ENCODE peak calls at places on chromosomes 2 and 18, in ten cellular contexts. One of them, this sample, is unnamed.

GRCh38 chr18:11005528-11005927 is 143.8 kb downstream of the PIEZO2 start:
- DNase-seq in vagina: no peak
- DNase-seq in gastrocnemius medialis: no peak
- DNase-seq in heart left ventricle: no peak
- DNase-seq in ovary: peak; percentile 57
- DNase-seq in IMR-90: peak; percentile 99
- DNase-seq in NB4: no peak
- DNase-seq in lower leg skin: peak; percentile 56
- DNase-seq in tibial nerve: no peak
- DNase-seq in adrenal gland: peak; percentile 74
- DNase-seq in this sample: no peak

GRCh38 chr2:228841877-228842276 is 429.2 kb downstream of the PID1 start:
- DNase-seq in gastrocnemius medialis: no peak
- DNase-seq in IMR-90: no peak
- DNase-seq in adrenal gland: no peak
- DNase-seq in tibial nerve: no peak
- DNase-seq in lower leg skin: no peak
- DNase-seq in NB4: no peak
- DNase-seq in ovary: no peak
- DNase-seq in vagina: no peak
- DNase-seq in heart left ventricle: no peak
- DNase-seq in this sample: no peak

GRCh38 chr2:239360008-239360407 is 40.8 kb downstream of the HDAC4 start:
- DNase-seq in tibial nerve: no peak
- DNase-seq in IMR-90: no peak
- DNase-seq in adrenal gland: peak; percentile 36
- DNase-seq in lower leg skin: no peak
- DNase-seq in NB4: no peak
- DNase-seq in heart left ventricle: no peak
- DNase-seq in ovary: no peak
- DNase-seq in vagina: no peak
- DNase-seq in gastrocnemius medialis: no peak
- DNase-seq in this sample: no peak

GRCh38 chr2:172285010-172285621 is 142.3 kb upstream of the ITGA6 start:
- DNase-seq in NB4: peak; percentile 72
- DNase-seq in vagina: no peak
- DNase-seq in gastrocnemius medialis: no peak
- DNase-seq in IMR-90: peak; percentile 78
- DNase-seq in ovary: no peak
- DNase-seq in tibial nerve: no peak
- DNase-seq in heart left ventricle: no peak
- DNase-seq in adrenal gland: no peak
- DNase-seq in lower leg skin: no peak
- DNase-seq in this sample: no peak

GRCh38 chr2:237059155-237059875 is 26.4 kb upstream of the COPS8 start:
- DNase-seq in NB4: no peak
- DNase-seq in gastrocnemius medialis: no peak
- DNase-seq in tibial nerve: no peak
- DNase-seq in lower leg skin: no peak
- DNase-seq in ovary: no peak
- DNase-seq in vagina: peak; percentile 29
- DNase-seq in adrenal gland: no peak
- DNase-seq in IMR-90: no peak
- DNase-seq in heart left ventricle: no peak
- DNase-seq in this sample: no peak

GRCh38 chr2:169095631-169096105 is 26.3 kb downstream of the DHRS9 start:
- DNase-seq in NB4: peak; percentile 94
- DNase-seq in heart left ventricle: no peak
- DNase-seq in lower leg skin: peak; percentile 46
- DNase-seq in tibial nerve: no peak
- DNase-seq in ovary: no peak
- DNase-seq in vagina: no peak
- DNase-seq in gastrocnemius medialis: no peak
- DNase-seq in adrenal gland: no peak
- DNase-seq in IMR-90: peak; percentile 69
- DNase-seq in this sample: peak; percentile 20

GRCh38 chr2:188957646-188958045 is 16.5 kb upstream of the COL3A1 start:
- DNase-seq in lower leg skin: no peak
- DNase-seq in IMR-90: no peak
- DNase-seq in vagina: no peak
- DNase-seq in adrenal gland: no peak
- DNase-seq in NB4: no peak
- DNase-seq in ovary: no peak
- DNase-seq in heart left ventricle: no peak
- DNase-seq in tibial nerve: no peak
- DNase-seq in gastrocnemius medialis: no peak
- DNase-seq in this sample: no peak

GRCh38 chr2:214830794-214831346 is 21.4 kb upstream of the BARD1 start:
- DNase-seq in vagina: no peak
- DNase-seq in tibial nerve: no peak
- DNase-seq in IMR-90: peak; percentile 37
- DNase-seq in NB4: peak; percentile 35
- DNase-seq in lower leg skin: no peak
- DNase-seq in heart left ventricle: no peak
- DNase-seq in gastrocnemius medialis: no peak
- DNase-seq in adrenal gland: no peak
- DNase-seq in ovary: no peak
- DNase-seq in this sample: peak; percentile 20

GRCh38 chr2:128817171-128817570 is 498.5 kb upstream of the HS6ST1 start:
- DNase-seq in gastrocnemius medialis: no peak
- DNase-seq in adrenal gland: no peak
- DNase-seq in heart left ventricle: no peak
- DNase-seq in tibial nerve: no peak
- DNase-seq in IMR-90: no peak
- DNase-seq in lower leg skin: no peak
- DNase-seq in vagina: no peak
- DNase-seq in ovary: no peak
- DNase-seq in NB4: no peak
- DNase-seq in this sample: no peak

DNA sequence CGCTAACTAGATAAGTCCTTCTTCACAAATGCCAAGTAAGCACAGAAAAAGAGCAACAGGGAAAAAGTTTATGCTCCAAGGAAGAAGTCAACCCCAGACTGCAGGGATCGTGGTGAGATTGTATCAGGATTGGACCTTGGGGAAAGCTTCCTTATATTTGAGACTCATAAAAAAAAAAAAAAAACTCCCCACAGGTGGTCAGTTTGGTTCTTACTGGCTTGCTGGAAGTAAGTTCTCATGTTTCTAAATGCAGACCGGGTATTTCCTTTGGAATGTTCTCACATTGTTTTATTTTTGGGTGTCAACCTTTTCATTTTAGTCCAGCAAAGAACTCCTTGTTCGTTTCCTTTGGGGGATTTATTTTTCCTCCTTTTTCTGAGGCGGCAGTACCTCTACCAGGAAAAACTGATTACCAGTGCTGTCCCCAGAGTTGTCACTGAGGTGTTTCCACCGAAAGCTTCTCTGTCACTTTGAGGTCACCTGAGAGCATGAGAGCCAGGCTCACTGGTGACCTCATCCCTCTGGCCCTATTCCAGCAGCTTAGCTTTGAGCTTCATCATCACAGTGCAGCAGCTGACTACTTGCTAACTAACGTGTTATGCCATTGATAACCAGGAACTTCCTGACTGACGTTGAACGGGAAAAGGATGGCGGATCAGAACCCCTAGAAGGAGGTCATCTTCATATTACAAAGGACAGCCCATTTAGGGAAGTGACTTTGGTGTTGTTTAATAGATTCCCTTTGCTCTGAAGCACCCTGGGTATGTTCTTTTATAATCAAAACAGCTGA is 16.8 kb upstream of the ATP8B1 start:
- DNase-seq in gastrocnemius medialis: peak; percentile 51
- DNase-seq in vagina: no peak
- DNase-seq in adrenal gland: peak; percentile 93
- DNase-seq in tibial nerve: no peak
- DNase-seq in lower leg skin: no peak
- DNase-seq in heart left ventricle: peak; percentile 83
- DNase-seq in NB4: no peak
- DNase-seq in ovary: no peak
- DNase-seq in IMR-90: peak; percentile 95
- DNase-seq in this sample: peak; percentile 96
- TF ChIP-seq POLR2A in gastrocnemius medialis: no peak
- TF ChIP-seq POLR2A in vagina: no peak
- TF ChIP-seq POLR2A in adrenal gland: no peak
- TF ChIP-seq POLR2A in tibial nerve: no peak
- TF ChIP-seq POLR2A in lower leg skin: no peak
- TF ChIP-seq POLR2A in heart left ventricle: no peak
- TF ChIP-seq POLR2A in NB4: no peak
- TF ChIP-seq POLR2A in ovary: no peak
- TF ChIP-seq POLR2A in IMR-90: no peak
- TF ChIP-seq POLR2A in this sample: no peak

GRCh38 chr2:105741617-105742016 is 3.1 kb upstream of the NCK2 start:
- DNase-seq in heart left ventricle: no peak
- DNase-seq in tibial nerve: no peak
- DNase-seq in IMR-90: no peak
- DNase-seq in vagina: no peak
- DNase-seq in ovary: no peak
- DNase-seq in NB4: no peak
- DNase-seq in adrenal gland: no peak
- DNase-seq in gastrocnemius medialis: no peak
- DNase-seq in lower leg skin: no peak
- DNase-seq in this sample: no peak

GRCh38 chr2:105747254-105747909 is 2.7 kb downstream of the NCK2 start:
- DNase-seq in tibial nerve: no peak
- DNase-seq in IMR-90: peak; percentile 18
- DNase-seq in gastrocnemius medialis: no peak
- DNase-seq in adrenal gland: no peak
- DNase-seq in vagina: no peak
- DNase-seq in heart left ventricle: no peak
- DNase-seq in ovary: no peak
- DNase-seq in NB4: no peak
- DNase-seq in lower leg skin: no peak
- DNase-seq in this sample: no peak

GRCh38 chr2:105744909-105745853 is at the start of gene NCK2:
- DNase-seq in vagina: no peak
- DNase-seq in heart left ventricle: peak; percentile 26
- DNase-seq in tibial nerve: no peak
- DNase-seq in lower leg skin: no peak
- DNase-seq in adrenal gland: peak; percentile 63
- DNase-seq in IMR-90: peak; percentile 29
- DNase-seq in ovary: peak; percentile 48
- DNase-seq in gastrocnemius medialis: no peak
- DNase-seq in NB4: peak; percentile 68
- DNase-seq in this sample: peak; percentile 37

GRCh38 chr2:105746177-105747080 is 1.7 kb downstream of the NCK2 start:
- DNase-seq in tibial nerve: peak; percentile 38
- DNase-seq in heart left ventricle: peak; percentile 48
- DNase-seq in NB4: peak; percentile 59
- DNase-seq in vagina: no peak
- DNase-seq in ovary: peak; percentile 40
- DNase-seq in adrenal gland: peak; percentile 64
- DNase-seq in IMR-90: no peak
- DNase-seq in gastrocnemius medialis: peak; percentile 30
- DNase-seq in lower leg skin: peak; percentile 57
- DNase-seq in this sample: no peak

DNA sequence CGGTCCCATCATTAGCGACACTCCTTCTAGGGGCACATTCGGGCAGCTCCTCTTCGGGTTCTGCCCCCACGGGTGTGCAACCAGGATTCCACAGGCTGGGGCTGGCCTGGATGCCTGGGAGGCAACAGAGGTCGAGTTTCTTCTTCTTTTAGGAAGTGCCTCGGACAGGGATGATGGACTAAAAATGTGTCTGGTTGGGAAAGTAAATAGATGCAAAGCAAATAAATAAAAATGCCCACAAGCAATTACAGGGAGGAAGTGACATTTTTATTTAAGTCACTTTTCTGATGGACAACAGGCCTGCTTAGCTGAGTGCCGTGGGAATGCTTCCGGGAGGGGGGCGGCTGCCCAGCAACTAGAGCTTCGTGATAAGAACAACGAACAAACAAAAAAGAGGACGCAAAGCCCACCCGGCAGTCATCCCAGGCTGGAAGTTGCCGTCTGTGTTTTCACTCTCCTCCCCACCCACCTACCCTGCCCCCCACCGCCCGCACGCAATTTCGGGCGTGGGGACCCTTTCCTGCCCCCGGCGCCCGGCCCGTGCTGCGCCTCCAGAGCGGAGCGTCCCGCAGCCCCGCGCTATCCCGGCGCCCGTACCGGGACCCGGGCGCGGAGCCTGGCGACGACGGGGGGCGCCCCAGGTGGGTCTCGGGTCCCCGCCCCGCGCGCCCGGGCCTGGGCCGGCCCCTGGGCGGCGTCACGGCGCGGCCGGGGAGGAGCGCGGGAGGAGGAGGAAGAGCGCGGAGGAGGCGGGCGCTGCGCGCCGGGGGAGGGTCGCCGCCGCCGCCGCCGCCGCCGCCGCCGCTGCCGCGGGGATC is 412 bp upstream of the NCK2 start:
- DNase-seq in lower leg skin: no peak
- DNase-seq in adrenal gland: peak; percentile 70
- DNase-seq in gastrocnemius medialis: no peak
- DNase-seq in NB4: peak; percentile 75
- DNase-seq in ovary: peak; percentile 66
- DNase-seq in IMR-90: peak; percentile 28
- DNase-seq in vagina: no peak
- DNase-seq in heart left ventricle: peak; percentile 77
- DNase-seq in tibial nerve: no peak
- DNase-seq in this sample: peak; percentile 37
- TF ChIP-seq POLR2A in lower leg skin: no peak
- TF ChIP-seq POLR2A in adrenal gland: no peak
- TF ChIP-seq POLR2A in gastrocnemius medialis: peak; percentile 41
- TF ChIP-seq POLR2A in NB4: peak; percentile 29
- TF ChIP-seq POLR2A in ovary: no peak
- TF ChIP-seq POLR2A in IMR-90: no peak
- TF ChIP-seq POLR2A in vagina: no peak
- TF ChIP-seq POLR2A in heart left ventricle: no peak
- TF ChIP-seq POLR2A in tibial nerve: no peak
- TF ChIP-seq POLR2A in this sample: no peak

GRCh38 chr18:58088723-58089074 is 44.7 kb downstream of the NEDD4L start:
- DNase-seq in gastrocnemius medialis: no peak
- DNase-seq in lower leg skin: no peak
- DNase-seq in heart left ventricle: no peak
- DNase-seq in tibial nerve: no peak
- DNase-seq in adrenal gland: no peak
- DNase-seq in vagina: no peak
- DNase-seq in ovary: no peak
- DNase-seq in IMR-90: no peak
- DNase-seq in NB4: no peak
- DNase-seq in this sample: no peak
- TF ChIP-seq POLR2A in gastrocnemius medialis: no peak
- TF ChIP-seq POLR2A in lower leg skin: no peak
- TF ChIP-seq POLR2A in heart left ventricle: no peak
- TF ChIP-seq POLR2A in tibial nerve: no peak
- TF ChIP-seq POLR2A in adrenal gland: no peak
- TF ChIP-seq POLR2A in vagina: no peak
- TF ChIP-seq POLR2A in ovary: no peak
- TF ChIP-seq POLR2A in IMR-90: no peak
- TF ChIP-seq POLR2A in NB4: no peak
- TF ChIP-seq POLR2A in this sample: no peak

DNA sequence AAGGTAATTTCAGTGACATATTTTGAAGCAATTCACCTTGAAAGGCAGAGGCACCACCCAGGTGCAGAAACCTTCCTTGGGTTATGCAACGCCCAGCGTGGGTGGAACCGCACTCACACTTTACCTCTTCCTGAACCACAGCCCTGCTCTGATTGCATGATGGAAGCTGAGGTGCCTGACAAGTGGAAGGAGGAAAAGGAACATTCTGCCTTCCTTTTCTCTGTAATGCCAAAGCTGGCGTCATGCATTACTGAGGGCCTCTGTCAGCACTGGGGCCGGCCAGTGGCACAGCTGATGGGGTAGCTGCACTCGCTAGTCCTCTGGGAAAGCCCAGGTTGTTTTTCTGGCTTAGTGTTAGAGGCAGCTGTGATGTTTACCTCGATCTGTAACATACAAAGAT is 266.5 kb downstream of the NEDD4L start:
- DNase-seq in lower leg skin: peak; percentile 53
- DNase-seq in gastrocnemius medialis: peak; percentile 83
- DNase-seq in adrenal gland: no peak
- DNase-seq in IMR-90: no peak
- DNase-seq in tibial nerve: no peak
- DNase-seq in vagina: no peak
- DNase-seq in ovary: no peak
- DNase-seq in NB4: no peak
- DNase-seq in heart left ventricle: peak; percentile 38
- DNase-seq in this sample: no peak
- TF ChIP-seq POLR2A in lower leg skin: no peak
- TF ChIP-seq POLR2A in gastrocnemius medialis: peak; percentile 32
- TF ChIP-seq POLR2A in adrenal gland: no peak
- TF ChIP-seq POLR2A in IMR-90: no peak
- TF ChIP-seq POLR2A in tibial nerve: no peak
- TF ChIP-seq POLR2A in vagina: no peak
- TF ChIP-seq POLR2A in ovary: no peak
- TF ChIP-seq POLR2A in NB4: no peak
- TF ChIP-seq POLR2A in heart left ventricle: no peak
- TF ChIP-seq POLR2A in this sample: no peak

This sample was measured in erythroblast.